ENCODE peak calls at places on chromosomes 1 and 21, in nine cellular contexts. D is ovary; O is dorsolateral prefrontal cortex; M is SJSA1; E is A549; X is lower lobe of right lung; V is ascending aorta; Y is CD4-positive, alpha-beta T cell; R is substantia nigra. G is an unnamed sample.

GRCh38 chr1:181397841-181398240 is 85.5 kb upstream of the CACNA1E start:
- DNase-seq in D (no peak), O (no peak), M (no peak), E (no peak), X (no peak), V (no peak), Y (no peak), R (no peak), G (no peak)

GRCh38 chr1:32201011-32201855 is 838 bp downstream of the CCDC28B start:
- DNase-seq in D (peak; percentile 67), O (peak; percentile 35), M (peak; percentile 52), E (no peak), X (peak; percentile 71), V (no peak), Y (peak; percentile 65), R (peak; percentile 37), G (no peak)

GRCh38 chr1:211738709-211739301 is 63.4 kb upstream of the NEK2 start:
- DNase-seq in D (no peak), O (no peak), M (no peak), E (no peak), X (no peak), V (no peak), Y (no peak), R (no peak), G (no peak)

GRCh38 chr1:178284059-178284458 is 190.2 kb downstream of the RASAL2 start:
- DNase-seq in D (no peak), O (no peak), M (peak; percentile 46), E (no peak), X (no peak), V (no peak), Y (no peak), R (no peak), G (no peak)

GRCh38 chr1:42735056-42735455 is 5.0 kb downstream of the CLDN19 start:
- DNase-seq in D (no peak), O (no peak), M (no peak), E (no peak), X (no peak), V (no peak), Y (no peak), R (no peak), G (no peak)

GRCh38 chr1:246709845-246710244 is 14.4 kb upstream of the SCCPDH start:
- DNase-seq in D (no peak), O (no peak), M (no peak), E (no peak), X (no peak), V (no peak), Y (no peak), R (no peak), G (no peak)

GRCh38 chr1:156885904-156886355 is 7.6 kb upstream of the PEAR1 start:
- DNase-seq in D (no peak), O (no peak), M (no peak), E (no peak), X (no peak), V (no peak), Y (no peak), R (no peak), G (no peak)

GRCh38 chr1:228213917-228214808 is 6.3 kb downstream of the OBSCN start:
- DNase-seq in D (no peak), O (no peak), M (no peak), E (no peak), X (peak; percentile 45), V (no peak), Y (no peak), R (no peak), G (no peak)

GRCh38 chr1:33426906-33427305 is 4.0 kb downstream of the PHC2 start:
- DNase-seq in D (no peak), O (no peak), M (no peak), E (no peak), X (no peak), V (no peak), Y (no peak), R (no peak), G (no peak)

GRCh38 chr1:41588334-41588875 is 103.9 kb upstream of the EDN2 start:
- DNase-seq in D (no peak), O (no peak), M (no peak), E (no peak), X (no peak), V (no peak), Y (no peak), R (no peak), G (no peak)

GRCh38 chr1:194004146-194004545 is 817.7 kb upstream of the B3GALT2 start:
- DNase-seq in D (no peak), O (no peak), M (no peak), E (no peak), X (no peak), V (no peak), Y (no peak), R (no peak), G (no peak)

GRCh38 chr1:16151985-16152384 is 3.9 kb downstream of the EPHA2 start:
- DNase-seq in D (no peak), O (no peak), M (no peak), E (no peak), X (no peak), V (no peak), Y (no peak), R (no peak), G (no peak)

GRCh38 chr1:903721-904270 is 19.9 kb upstream of the SAMD11 start:
- DNase-seq in D (peak; percentile 28), O (peak; percentile 17), M (no peak), E (no peak), X (peak; percentile 43), V (peak; percentile 5), Y (no peak), R (no peak), G (no peak)

GRCh38 chr1:19563336-19564097 is 78.2 kb upstream of the CAPZB start:
- DNase-seq in D (peak; percentile 80), O (peak; percentile 21), M (peak; percentile 35), E (no peak), X (peak; percentile 49), V (no peak), Y (no peak), R (no peak), G (no peak)

GRCh38 chr1:71303617-71304041 is 222.8 kb upstream of the ZRANB2 start:
- DNase-seq in D (no peak), O (no peak), M (peak; percentile 16), E (no peak), X (no peak), V (no peak), Y (no peak), R (no peak), G (peak; percentile 55)

DNA sequence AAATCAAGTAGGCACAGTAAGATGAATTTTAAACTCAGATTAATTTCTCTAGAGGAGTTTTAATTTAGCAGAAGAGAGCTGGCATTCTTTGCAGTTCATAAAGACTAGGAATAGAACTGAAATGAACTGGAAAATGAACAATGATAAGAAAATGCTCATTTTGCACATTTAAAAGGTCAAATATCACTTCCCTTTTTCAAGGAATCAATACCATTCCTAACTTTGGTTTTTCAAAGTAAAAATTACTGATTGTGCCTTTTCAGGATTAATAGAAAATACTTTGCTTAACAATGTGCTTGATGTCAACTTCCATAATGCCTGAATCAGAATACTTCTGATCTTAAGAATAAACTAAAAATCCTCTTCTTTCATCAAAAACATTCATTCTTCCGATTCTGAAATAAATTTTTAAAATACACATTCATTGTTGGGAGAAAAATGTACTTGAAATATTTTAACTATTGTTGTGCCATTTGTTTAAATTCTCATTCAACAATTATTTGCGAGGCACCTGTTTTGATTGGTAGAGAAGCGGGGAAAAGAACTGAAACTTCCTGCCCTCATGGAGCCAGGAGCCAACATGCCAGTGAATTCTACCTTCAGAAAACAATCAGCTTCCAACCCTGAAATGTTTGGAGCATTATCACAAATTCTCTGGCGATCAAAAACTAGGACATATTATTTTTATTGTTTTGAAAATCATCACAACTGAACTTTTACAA is 2.1 kb downstream of the SCAF4 start:
- DNase-seq in D (no peak), O (no peak), M (no peak), E (no peak), X (no peak), V (no peak), Y (no peak), R (no peak), G (no peak)
- H3K27ac ChIP-seq in D (no peak overlapping the region), O (no peak overlapping the region), M (no peak overlapping the region), E (no peak overlapping the region), X (no peak overlapping the region), V (no peak overlapping the region), Y (no peak overlapping the region), R (no peak overlapping the region), G (no peak overlapping the region)

GRCh38 chr21:43320526-43320925 is 106.4 kb downstream of the SIK1 start:
- DNase-seq in D (no peak), O (no peak), M (no peak), E (no peak), X (no peak), V (no peak), Y (no peak), R (no peak), G (no peak)
- H3K27ac ChIP-seq in D (no peak overlapping the region), O (no peak overlapping the region), M (peak overlapping the region; percentile 26), E (peak overlapping the region; percentile 75), X (no peak overlapping the region), V (no peak overlapping the region), Y (no peak overlapping the region), R (no peak overlapping the region), G (no peak overlapping the region)

GRCh38 chr1:201113451-201114244 is 1.4 kb upstream of the CACNA1S start:
- DNase-seq in D (no peak), O (no peak), M (no peak), E (no peak), X (no peak), V (no peak), Y (no peak), R (no peak), G (no peak)
- H3K27ac ChIP-seq in D (no peak overlapping the region), O (no peak overlapping the region), M (no peak overlapping the region), E (peak overlapping the region; percentile 89), X (no peak overlapping the region), V (no peak overlapping the region), Y (peak overlapping the region; percentile 32), R (no peak overlapping the region), G (no peak overlapping the region)

GRCh38 chr1:22509815-22510214 is 53.5 kb upstream of the EPHA8 start:
- DNase-seq in D (no peak), O (no peak), M (no peak), E (no peak), X (no peak), V (no peak), Y (no peak), R (no peak), G (peak; percentile 3)

GRCh38 chr1:22508329-22508728 is 55.0 kb upstream of the EPHA8 start:
- DNase-seq in D (no peak), O (no peak), M (no peak), E (no peak), X (no peak), V (no peak), Y (no peak), R (no peak), G (no peak)

GRCh38 chr1:22508991-22509390 is 54.3 kb upstream of the EPHA8 start:
- DNase-seq in D (no peak), O (no peak), M (no peak), E (no peak), X (no peak), V (no peak), Y (no peak), R (no peak), G (no peak)

GRCh38 chr1:22506130-22506692 is 54.6 kb downstream of the ZBTB40 start:
- DNase-seq in D (no peak), O (no peak), M (no peak), E (no peak), X (no peak), V (no peak), Y (no peak), R (no peak), G (no peak)

DNA sequence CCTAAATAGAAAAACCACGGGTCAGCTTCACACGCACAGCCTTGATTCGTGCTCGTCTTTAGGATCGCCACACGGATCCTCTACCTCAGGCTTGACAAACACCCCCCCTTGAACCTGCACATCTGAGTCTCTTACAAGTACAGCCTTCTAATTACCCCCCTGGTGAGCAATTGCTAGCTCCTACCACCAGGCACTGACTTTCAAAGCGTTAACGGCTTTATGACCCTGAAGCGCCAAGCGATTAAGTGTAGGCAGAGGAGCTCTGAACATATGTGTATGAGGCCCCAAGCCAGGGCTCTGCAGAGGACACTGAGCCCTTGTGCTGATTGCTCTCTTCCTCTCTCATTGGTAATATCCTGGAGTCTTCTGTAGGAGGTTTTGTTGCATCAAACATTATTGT is 55.7 kb upstream of the EPHA8 start:
- DNase-seq in D (no peak), O (no peak), M (no peak), E (no peak), X (no peak), V (no peak), Y (no peak), R (no peak), G (no peak)
- H3K27ac ChIP-seq in D (no peak overlapping the region), O (no peak overlapping the region), M (no peak overlapping the region), E (no peak overlapping the region), X (no peak overlapping the region), V (no peak overlapping the region), Y (no peak overlapping the region), R (no peak overlapping the region), G (no peak overlapping the region)

G was measured in epithelial cell of prostate.